ENCODE peak calls at places on chromosomes 4 and X, in nine cellular contexts. V is ACHN; I is hepatocyte; M is cardiac muscle cell; X is CD8-positive, alpha-beta memory T cell; L is psoas muscle; H is astrocyte; C is kidney glomerular epithelial cell; G is activated T-cell treated with anti-CD3 and anti-CD28 coated beads for 1 hour. N is an unnamed sample.

GRCh38 chr4:181254771-181255170 is 988.4 kb upstream of the TENM3 start:
- DNase-seq in M (no peak), C (no peak), G (no peak), L (no peak), V (no peak), X (no peak), I (no peak), H (no peak), N (no peak)

GRCh38 chr4:175411251-175411650 is 400.8 kb downstream of the GPM6A start:
- DNase-seq in V (no peak), G (no peak), I (no peak), C (no peak), L (no peak), M (no peak), H (no peak), X (no peak), N (no peak)

GRCh38 chr4:60746172-60746571 is 454.0 kb upstream of the ADGRL3 start:
- DNase-seq in I (no peak), G (no peak), V (no peak), H (no peak), M (no peak), C (no peak), X (no peak), L (no peak), N (no peak)

GRCh38 chrX:46884799-46885198 is 27.4 kb upstream of the JADE3 start:
- DNase-seq in H (no peak), L (no peak), I (no peak), C (no peak), G (no peak), X (no peak), M (no peak), V (no peak), N (no peak)

GRCh38 chrX:23765868-23766267 is 17.1 kb upstream of the SAT1 start:
- DNase-seq in X (no peak), H (no peak), G (no peak), I (no peak), M (no peak), C (no peak), V (no peak), L (no peak), N (no peak)

GRCh38 chrX:64394059-64394873 is 986 bp downstream of the MTMR8 start:
- DNase-seq in V (no peak), L (no peak), H (no peak), M (no peak), I (no peak), X (no peak), G (no peak), C (no peak), N (no peak)

GRCh38 chrX:110241816-110242215 is 76.1 kb downstream of the AMMECR1 start:
- DNase-seq in C (no peak), L (no peak), X (no peak), V (no peak), I (no peak), M (no peak), G (no peak), H (peak; percentile 41), N (no peak)

GRCh38 chrX:74225111-74225510 is 78.9 kb upstream of the ZCCHC13 start:
- DNase-seq in G (no peak), M (no peak), I (no peak), C (no peak), H (no peak), L (no peak), X (no peak), V (no peak), N (no peak)

GRCh38 chrX:151609222-151609621 is 45.7 kb downstream of the PASD1 start:
- DNase-seq in V (no peak), G (no peak), X (no peak), L (no peak), C (no peak), H (no peak), M (no peak), I (no peak), N (no peak)

GRCh38 chrX:53303195-53303594 is 21.8 kb upstream of the IQSEC2 start:
- DNase-seq in C (no peak), X (no peak), G (no peak), M (no peak), L (no peak), H (no peak), V (no peak), I (no peak), N (no peak)

GRCh38 chr4:85370400-85371032 is 104.4 kb upstream of the ARHGAP24 start:
- DNase-seq in C (peak; percentile 29), X (no peak), V (peak; percentile 33), L (no peak), M (peak; percentile 56), H (peak; percentile 8), I (peak; percentile 58), G (no peak), N (peak; percentile 76)

GRCh38 chr4:158938462-158939044 is 164.3 kb upstream of the RAPGEF2 start:
- DNase-seq in M (no peak), G (no peak), C (no peak), V (no peak), X (no peak), I (no peak), L (no peak), H (peak; percentile 57), N (peak; percentile 55)

GRCh38 chr4:71287305-71287704 is 51.5 kb upstream of the SLC4A4 start:
- DNase-seq in L (no peak), V (no peak), X (no peak), G (no peak), C (no peak), H (no peak), M (no peak), I (no peak), N (no peak)

GRCh38 chr4:103100691-103101090 is 1.1 kb upstream of the BDH2 start:
- DNase-seq in V (no peak), I (no peak), G (no peak), H (no peak), X (no peak), C (no peak), L (no peak), M (no peak), N (no peak)

GRCh38 chrX:87846956-87847355 is 329.4 kb downstream of the KLHL4 start:
- DNase-seq in I (no peak), H (no peak), G (no peak), V (no peak), L (no peak), M (no peak), C (no peak), X (no peak), N (no peak)

GRCh38 chr4:22427676-22428075 is 88.2 kb downstream of the ADGRA3 start:
- DNase-seq in V (no peak), M (no peak), H (no peak), L (no peak), G (no peak), C (no peak), I (no peak), X (no peak), N (peak; percentile 94)

GRCh38 chr4:41538017-41538733 is at the start of gene LIMCH1:
- DNase-seq in C (no peak), V (no peak), L (peak; percentile 87), G (no peak), I (no peak), M (peak; percentile 10), X (no peak), H (peak; percentile 38), N (peak; percentile 97)

GRCh38 chr4:152696764-152697250 is 17.0 kb upstream of the TMEM154 start:
- DNase-seq in V (no peak), G (peak; percentile 10), L (no peak), I (no peak), H (peak; percentile 95), M (no peak), C (peak; percentile 56), X (no peak), N (peak; percentile 67)

GRCh38 chrX:74421181-74422028 is at the start of gene SLC16A2:
- DNase-seq in M (peak; percentile 67), L (peak; percentile 85), C (peak; percentile 44), V (peak; percentile 19), I (peak; percentile 81), H (peak; percentile 76), G (peak; percentile 3), X (peak; percentile 26), N (peak; percentile 86)

GRCh38 chr4:166174717-166175510 is 301.9 kb downstream of the TLL1 start:
- DNase-seq in X (no peak), V (no peak), I (no peak), H (peak; percentile 27), G (no peak), L (no peak), C (no peak), M (no peak), N (no peak)

GRCh38 chr4:184962125-184962638 is 56.1 kb upstream of the HELT start:
- DNase-seq in X (no peak), H (no peak), I (no peak), C (no peak), L (no peak), V (no peak), G (no peak), M (no peak), N (no peak)

GRCh38 chrX:53279296-53280237 is 1.8 kb downstream of the IQSEC2 start:
- DNase-seq in C (no peak), H (no peak), X (no peak), G (no peak), M (no peak), I (no peak), L (no peak), V (no peak), N (no peak)

GRCh38 chrX:14920196-14920595 is 47.0 kb downstream of the MOSPD2 start:
- DNase-seq in M (no peak), L (no peak), G (no peak), V (no peak), I (no peak), C (no peak), H (peak; percentile 74), X (no peak), N (no peak)

GRCh38 chr4:82388405-82388804 is 14.6 kb upstream of the HNRNPD start:
- DNase-seq in V (no peak), X (no peak), G (no peak), M (no peak), I (no peak), H (no peak), L (no peak), C (no peak), N (peak; percentile 18)

GRCh38 chrX:23844502-23845138 is 61.6 kb downstream of the SAT1 start:
- DNase-seq in M (peak; percentile 15), V (no peak), G (no peak), L (no peak), C (no peak), I (peak; percentile 81), X (no peak), H (peak; percentile 21), N (no peak)

N was measured in myocyte.